ENCODE peak calls at places on chromosomes 16 and 17, in seven cellular contexts. One of them, this sample, is unnamed.
A peak's percentile ranks its signal among the peaks of the same experiment; 100 is the strongest.

GRCh38 chr17:7943291-7943690 is 11.3 kb downstream of the CNTROB start:
- DNase-seq in uterus: no peak
- DNase-seq in kidney: no peak
- DNase-seq in PC-3: no peak
- DNase-seq in fibroblast of lung: no peak
- DNase-seq in psoas muscle: no peak
- DNase-seq in GM23248: no peak
- DNase-seq in this sample: no peak

GRCh38 chr17:71677444-71677843 is 443.4 kb upstream of the SOX9 start:
- DNase-seq in fibroblast of lung: peak; percentile 30
- DNase-seq in PC-3: no peak
- DNase-seq in psoas muscle: no peak
- DNase-seq in GM23248: peak; percentile 1
- DNase-seq in uterus: no peak
- DNase-seq in kidney: no peak
- DNase-seq in this sample: no peak

GRCh38 chr17:70622382-70623260 is 453.3 kb downstream of the KCNJ2 start:
- DNase-seq in psoas muscle: peak; percentile 62
- DNase-seq in PC-3: peak; percentile 80
- DNase-seq in fibroblast of lung: peak; percentile 59
- DNase-seq in kidney: no peak
- DNase-seq in uterus: no peak
- DNase-seq in GM23248: peak; percentile 38
- DNase-seq in this sample: peak; percentile 26

GRCh38 chr17:17001076-17001777 is 29.3 kb upstream of the TNFRSF13B start:
- DNase-seq in GM23248: no peak
- DNase-seq in kidney: no peak
- DNase-seq in uterus: no peak
- DNase-seq in fibroblast of lung: no peak
- DNase-seq in PC-3: no peak
- DNase-seq in psoas muscle: no peak
- DNase-seq in this sample: no peak

GRCh38 chr17:2189231-2189630 is 114.4 kb downstream of the SMG6 start:
- DNase-seq in GM23248: peak; percentile 89
- DNase-seq in fibroblast of lung: no peak
- DNase-seq in uterus: no peak
- DNase-seq in kidney: no peak
- DNase-seq in psoas muscle: no peak
- DNase-seq in PC-3: no peak
- DNase-seq in this sample: no peak

GRCh38 chr16:85245307-85246172 is 133.3 kb upstream of the CIBAR2 start:
- DNase-seq in GM23248: peak; percentile 80
- DNase-seq in fibroblast of lung: peak; percentile 82
- DNase-seq in psoas muscle: peak; percentile 82
- DNase-seq in kidney: no peak
- DNase-seq in uterus: peak; percentile 70
- DNase-seq in PC-3: peak; percentile 51
- DNase-seq in this sample: peak; percentile 68

GRCh38 chr16:12097523-12098428 is 121.2 kb downstream of the SNX29 start:
- DNase-seq in kidney: peak; percentile 76
- DNase-seq in uterus: peak; percentile 45
- DNase-seq in psoas muscle: no peak
- DNase-seq in PC-3: peak; percentile 17
- DNase-seq in fibroblast of lung: peak; percentile 83
- DNase-seq in GM23248: peak; percentile 34
- DNase-seq in this sample: peak; percentile 58

GRCh38 chr16:68995011-68995504 is 110.4 kb upstream of the HAS3 start:
- DNase-seq in GM23248: peak; percentile 69
- DNase-seq in fibroblast of lung: peak; percentile 26
- DNase-seq in psoas muscle: no peak
- DNase-seq in uterus: no peak
- DNase-seq in kidney: no peak
- DNase-seq in PC-3: peak; percentile 70
- DNase-seq in this sample: peak; percentile 57

GRCh38 chr16:2777231-2777902 is at the start of gene ELOB:
- DNase-seq in kidney: peak; percentile 96
- DNase-seq in PC-3: peak; percentile 73
- DNase-seq in fibroblast of lung: peak; percentile 75
- DNase-seq in psoas muscle: peak; percentile 94
- DNase-seq in uterus: peak; percentile 88
- DNase-seq in GM23248: peak; percentile 96
- DNase-seq in this sample: peak; percentile 84

GRCh38 chr16:66133641-66134402 is 232.7 kb upstream of the CDH5 start:
- DNase-seq in uterus: no peak
- DNase-seq in PC-3: no peak
- DNase-seq in psoas muscle: no peak
- DNase-seq in fibroblast of lung: peak; percentile 80
- DNase-seq in GM23248: no peak
- DNase-seq in kidney: no peak
- DNase-seq in this sample: no peak

GRCh38 chr16:46607529-46607928 is 13.7 kb downstream of the SHCBP1 start:
- DNase-seq in psoas muscle: no peak
- DNase-seq in fibroblast of lung: peak; percentile 88
- DNase-seq in PC-3: peak; percentile 57
- DNase-seq in uterus: no peak
- DNase-seq in kidney: no peak
- DNase-seq in GM23248: peak; percentile 67
- DNase-seq in this sample: no peak

GRCh38 chr17:57699751-57700186 is 45.3 kb downstream of the CCDC182 start:
- DNase-seq in PC-3: no peak
- DNase-seq in psoas muscle: no peak
- DNase-seq in uterus: no peak
- DNase-seq in fibroblast of lung: no peak
- DNase-seq in kidney: no peak
- DNase-seq in GM23248: no peak
- DNase-seq in this sample: peak; percentile 40

GRCh38 chr16:68200120-68200783 is 35.7 kb downstream of the ESRP2 start:
- DNase-seq in kidney: no peak
- DNase-seq in PC-3: peak; percentile 54
- DNase-seq in GM23248: peak; percentile 30
- DNase-seq in psoas muscle: no peak
- DNase-seq in uterus: no peak
- DNase-seq in fibroblast of lung: peak; percentile 41
- DNase-seq in this sample: no peak

GRCh38 chr17:21345236-21345635 is 30.9 kb upstream of the KCNJ12 start:
- DNase-seq in GM23248: no peak
- DNase-seq in uterus: peak; percentile 9
- DNase-seq in kidney: peak; percentile 84
- DNase-seq in PC-3: no peak
- DNase-seq in psoas muscle: peak; percentile 32
- DNase-seq in fibroblast of lung: no peak
- DNase-seq in this sample: no peak

GRCh38 chr16:67770371-67770991 is 35.9 kb downstream of the RANBP10 start:
- DNase-seq in fibroblast of lung: peak; percentile 72
- DNase-seq in uterus: no peak
- DNase-seq in kidney: no peak
- DNase-seq in PC-3: no peak
- DNase-seq in GM23248: peak; percentile 42
- DNase-seq in psoas muscle: no peak
- DNase-seq in this sample: no peak

GRCh38 chr16:13186813-13187212 is 285.4 kb downstream of the SHISA9 start:
- DNase-seq in PC-3: no peak
- DNase-seq in fibroblast of lung: no peak
- DNase-seq in kidney: no peak
- DNase-seq in uterus: no peak
- DNase-seq in GM23248: no peak
- DNase-seq in psoas muscle: no peak
- DNase-seq in this sample: no peak

GRCh38 chr17:70184770-70185169 is 15.4 kb downstream of the KCNJ2 start:
- DNase-seq in PC-3: peak; percentile 88
- DNase-seq in fibroblast of lung: peak; percentile 60
- DNase-seq in kidney: no peak
- DNase-seq in GM23248: peak; percentile 86
- DNase-seq in psoas muscle: no peak
- DNase-seq in uterus: no peak
- DNase-seq in this sample: no peak

GRCh38 chr17:74744714-74745547 is 3.5 kb upstream of the NHERF1 start:
- DNase-seq in psoas muscle: peak; percentile 92
- DNase-seq in PC-3: peak; percentile 96
- DNase-seq in kidney: peak; percentile 88
- DNase-seq in GM23248: peak; percentile 69
- DNase-seq in fibroblast of lung: peak; percentile 65
- DNase-seq in uterus: peak; percentile 77
- DNase-seq in this sample: peak; percentile 89

GRCh38 chr17:37475713-37476420 is 13.8 kb upstream of the DUSP14 start:
- DNase-seq in GM23248: peak; percentile 34
- DNase-seq in kidney: no peak
- DNase-seq in PC-3: no peak
- DNase-seq in uterus: no peak
- DNase-seq in fibroblast of lung: no peak
- DNase-seq in psoas muscle: no peak
- DNase-seq in this sample: no peak

GRCh38 chr17:17782425-17783120 is 54.2 kb downstream of the SREBF1 start:
- DNase-seq in psoas muscle: no peak
- DNase-seq in GM23248: peak; percentile 32
- DNase-seq in PC-3: peak; percentile 16
- DNase-seq in fibroblast of lung: no peak
- DNase-seq in uterus: peak; percentile 62
- DNase-seq in kidney: peak; percentile 79
- DNase-seq in this sample: no peak

GRCh38 chr16:53968454-53968853 is 264.5 kb downstream of the FTO start:
- DNase-seq in uterus: no peak
- DNase-seq in psoas muscle: peak; percentile 55
- DNase-seq in GM23248: peak; percentile 56
- DNase-seq in PC-3: no peak
- DNase-seq in kidney: no peak
- DNase-seq in fibroblast of lung: no peak
- DNase-seq in this sample: no peak

GRCh38 chr17:49015179-49015923 is 18.2 kb downstream of the IGF2BP1 start:
- DNase-seq in kidney: no peak
- DNase-seq in uterus: no peak
- DNase-seq in psoas muscle: no peak
- DNase-seq in PC-3: no peak
- DNase-seq in GM23248: no peak
- DNase-seq in fibroblast of lung: no peak
- DNase-seq in this sample: no peak

GRCh38 chr17:49013311-49014205 is 16.4 kb downstream of the IGF2BP1 start:
- DNase-seq in PC-3: no peak
- DNase-seq in fibroblast of lung: peak; percentile 28
- DNase-seq in GM23248: peak; percentile 58
- DNase-seq in kidney: no peak
- DNase-seq in psoas muscle: no peak
- DNase-seq in uterus: no peak
- DNase-seq in this sample: peak; percentile 49

GRCh38 chr17:49015924-49016774 is 19.0 kb downstream of the IGF2BP1 start:
- DNase-seq in PC-3: peak; percentile 23
- DNase-seq in kidney: no peak
- DNase-seq in GM23248: peak; percentile 47
- DNase-seq in uterus: no peak
- DNase-seq in fibroblast of lung: peak; percentile 33
- DNase-seq in psoas muscle: no peak
- DNase-seq in this sample: peak; percentile 28

GRCh38 chr17:49016775-49017463 is 19.7 kb downstream of the IGF2BP1 start:
- DNase-seq in GM23248: peak; percentile 90
- DNase-seq in kidney: peak; percentile 92
- DNase-seq in fibroblast of lung: peak; percentile 89
- DNase-seq in psoas muscle: no peak
- DNase-seq in PC-3: peak; percentile 89
- DNase-seq in uterus: peak; percentile 37
- DNase-seq in this sample: peak; percentile 95

DNA sequence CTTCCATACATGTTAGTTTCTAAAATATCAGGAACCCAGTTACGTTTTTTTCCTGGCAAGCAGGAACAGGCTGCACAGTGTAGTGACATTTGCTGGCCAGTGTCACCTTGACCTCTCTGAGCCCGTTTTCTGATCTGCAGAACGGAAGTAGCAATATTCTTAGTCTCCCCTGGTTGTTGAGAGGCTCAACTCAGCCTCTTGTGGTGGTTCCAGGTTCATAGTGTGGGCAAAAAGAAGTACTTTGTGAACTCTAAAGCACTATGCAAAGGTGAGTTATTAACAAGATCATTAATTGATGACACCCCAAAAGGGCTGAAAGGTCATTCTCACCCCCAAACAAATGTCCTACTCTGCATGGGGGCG is 15.7 kb downstream of the IGF2BP1 start:
- DNase-seq in fibroblast of lung: no peak
- DNase-seq in GM23248: no peak
- DNase-seq in kidney: no peak
- DNase-seq in psoas muscle: no peak
- DNase-seq in PC-3: no peak
- DNase-seq in uterus: no peak
- DNase-seq in this sample: no peak
- H3K27ac ChIP-seq in fibroblast of lung: no peak overlapping the region
- H3K27ac ChIP-seq in GM23248: peak overlapping the region; percentile 44
- H3K27ac ChIP-seq in kidney: no peak overlapping the region
- H3K27ac ChIP-seq in psoas muscle: no peak overlapping the region
- H3K27ac ChIP-seq in PC-3: no peak overlapping the region
- H3K27ac ChIP-seq in uterus: no peak overlapping the region
- H3K27ac ChIP-seq in this sample: no peak overlapping the region

GRCh38 chr16:75250809-75251279 is 580 bp downstream of the BCAR1 start:
- DNase-seq in psoas muscle: peak; percentile 73
- DNase-seq in uterus: peak; percentile 51
- DNase-seq in PC-3: peak; percentile 17
- DNase-seq in fibroblast of lung: no peak
- DNase-seq in GM23248: peak; percentile 86
- DNase-seq in kidney: peak; percentile 91
- DNase-seq in this sample: peak; percentile 62

GRCh38 chr16:75252946-75253911 is 1.8 kb upstream of the BCAR1 start:
- DNase-seq in PC-3: no peak
- DNase-seq in fibroblast of lung: peak; percentile 52
- DNase-seq in kidney: peak; percentile 83
- DNase-seq in GM23248: peak; percentile 86
- DNase-seq in psoas muscle: no peak
- DNase-seq in uterus: peak; percentile 68
- DNase-seq in this sample: peak; percentile 89

GRCh38 chr16:75250089-75250808 is 1.2 kb downstream of the BCAR1 start:
- DNase-seq in kidney: peak; percentile 87
- DNase-seq in PC-3: peak; percentile 24
- DNase-seq in GM23248: peak; percentile 69
- DNase-seq in fibroblast of lung: no peak
- DNase-seq in psoas muscle: peak; percentile 73
- DNase-seq in uterus: no peak
- DNase-seq in this sample: no peak

GRCh38 chr16:75252049-75252864 is 833 bp upstream of the BCAR1 start:
- DNase-seq in psoas muscle: no peak
- DNase-seq in GM23248: peak; percentile 52
- DNase-seq in kidney: peak; percentile 63
- DNase-seq in uterus: no peak
- DNase-seq in PC-3: no peak
- DNase-seq in fibroblast of lung: no peak
- DNase-seq in this sample: no peak

GRCh38 chr16:75251280-75252048 is at the start of gene BCAR1:
- DNase-seq in kidney: peak; percentile 97
- DNase-seq in uterus: peak; percentile 89
- DNase-seq in psoas muscle: peak; percentile 92
- DNase-seq in PC-3: peak; percentile 77
- DNase-seq in GM23248: peak; percentile 92
- DNase-seq in fibroblast of lung: peak; percentile 92
- DNase-seq in this sample: peak; percentile 73
- H3K4me3 ChIP-seq in kidney: peak within 1 kb of the TSS; percentile 84
- H3K4me3 ChIP-seq in uterus: peak within 1 kb of the TSS; percentile 40
- H3K4me3 ChIP-seq in psoas muscle: peak within 1 kb of the TSS; percentile 78
- H3K4me3 ChIP-seq in PC-3: peak within 1 kb of the TSS; percentile 89
- H3K4me3 ChIP-seq in GM23248: peak within 1 kb of the TSS; percentile 93
- H3K4me3 ChIP-seq in fibroblast of lung: peak within 1 kb of the TSS; percentile 37
- H3K4me3 ChIP-seq in this sample: peak within 1 kb of the TSS; percentile 99

GRCh38 chr16:58053682-58054005 is 28.1 kb downstream of the MMP15 start:
- DNase-seq in uterus: no peak
- DNase-seq in psoas muscle: no peak
- DNase-seq in PC-3: no peak
- DNase-seq in GM23248: no peak
- DNase-seq in kidney: no peak
- DNase-seq in fibroblast of lung: no peak
- DNase-seq in this sample: no peak
- H3K36me3 ChIP-seq in uterus: no peaks in the 10 kb centered on the region
- H3K36me3 ChIP-seq in psoas muscle: no peaks in the 10 kb centered on the region
- H3K36me3 ChIP-seq in PC-3: no peaks in the 10 kb centered on the region
- H3K36me3 ChIP-seq in GM23248: no peaks in the 10 kb centered on the region
- H3K36me3 ChIP-seq in kidney: no peaks in the 10 kb centered on the region
- H3K36me3 ChIP-seq in fibroblast of lung: no peaks in the 10 kb centered on the region
- H3K36me3 ChIP-seq in this sample: no peaks in the 10 kb centered on the region

GRCh38 chr17:40347319-40348135 is 17.0 kb downstream of the GJD3 start:
- DNase-seq in uterus: no peak
- DNase-seq in GM23248: no peak
- DNase-seq in psoas muscle: no peak
- DNase-seq in kidney: no peak
- DNase-seq in PC-3: no peak
- DNase-seq in fibroblast of lung: no peak
- DNase-seq in this sample: no peak
- H3K27ac ChIP-seq in uterus: peak overlapping the region; percentile 95
- H3K27ac ChIP-seq in GM23248: no peak overlapping the region
- H3K27ac ChIP-seq in psoas muscle: peak overlapping the region; percentile 93
- H3K27ac ChIP-seq in kidney: peak overlapping the region; percentile 93
- H3K27ac ChIP-seq in PC-3: no peak overlapping the region
- H3K27ac ChIP-seq in fibroblast of lung: no peak overlapping the region
- H3K27ac ChIP-seq in this sample: no peak overlapping the region